ENCODE peak calls at places on chromosomes 7 and 10, in four cellular contexts. O is left ventricle myocardium inferior, L is GM23248, I is NT2/D1. Z is an unnamed sample. For H3K4me1, H3K9me3 and H3K27me3, the result is how much of the 10 kb centered on the place peaks cover.

GRCh38 chr10:49272251-49273081 is 26.5 kb upstream of the C10orf71 start:
- DNase-seq in O (peak), L (peak), I (no peak), Z (no peak)

GRCh38 chr7:146660839-146661238 is 544.2 kb downstream of the CNTNAP2 start:
- DNase-seq in O (no peak), I (no peak), L (no peak), Z (no peak)

GRCh38 chr7:40888499-40888898 is 753.7 kb downstream of the SUGCT start:
- DNase-seq in I (no peak), L (no peak), O (no peak), Z (no peak)

GRCh38 chr10:127157506-127158205 is 38.7 kb downstream of the INSYN2A start:
- DNase-seq in L (peak), I (no peak), O (no peak), Z (peak)

GRCh38 chr7:70703785-70704184 is 428.2 kb upstream of the GALNT17 start:
- DNase-seq in O (no peak), L (no peak), I (no peak), Z (peak)

GRCh38 chr7:129609666-129610065 is 1.9 kb upstream of the NRF1 start:
- DNase-seq in O (no peak), L (peak), I (no peak), Z (no peak)

GRCh38 chr7:121537031-121537430 is 140.9 kb upstream of the FAM3C start:
- DNase-seq in L (peak), O (no peak), I (no peak), Z (no peak)

GRCh38 chr10:49108656-49109055 is 6.7 kb downstream of the VSTM4 start:
- DNase-seq in L (no peak), I (no peak), O (no peak), Z (no peak)

GRCh38 chr10:29925771-29926345 is 133.5 kb downstream of the JCAD start:
- DNase-seq in O (no peak), I (no peak), L (no peak), Z (no peak)

GRCh38 chr10:95841711-95842498 is 65.9 kb upstream of the CC2D2B start:
- DNase-seq in I (peak), L (peak), O (no peak), Z (peak)

GRCh38 chr7:55536619-55537457 is 35.5 kb downstream of the VOPP1 start:
- DNase-seq in L (no peak), I (no peak), O (no peak), Z (no peak)

GRCh38 chr10:88652621-88653020 is 11.6 kb upstream of the LIPF start:
- DNase-seq in O (no peak), L (peak), I (no peak), Z (no peak)

GRCh38 chr7:42055171-42055570 is 181.8 kb downstream of the GLI3 start:
- DNase-seq in O (no peak), I (no peak), L (no peak), Z (no peak)

GRCh38 chr7:19575909-19576557 is 132.8 kb downstream of the POLR1F start:
- DNase-seq in I (no peak), L (no peak), O (no peak), Z (no peak)

GRCh38 chr7:149799397-149800168 is 26.2 kb upstream of the ZNF467 start:
- DNase-seq in L (no peak), O (peak), I (peak), Z (no peak)

GRCh38 chr7:63114371-63114985 is 884.2 kb upstream of the ZNF722 start:
- DNase-seq in L (no peak), O (no peak), I (no peak), Z (no peak)

GRCh38 chr10:7788640-7789335 is 811 bp downstream of the ATP5F1C start:
- DNase-seq in L (peak), I (no peak), O (no peak), Z (peak)

GRCh38 chr10:78362406-78363022 is 328.9 kb downstream of the RPS24 start:
- DNase-seq in I (no peak), L (peak), O (peak), Z (no peak)

GRCh38 chr10:35643976-35644799 is 2.1 kb upstream of the FZD8 start:
- DNase-seq in I (no peak), L (peak), O (no peak), Z (no peak)

GRCh38 chr10:132142396-132143161 is 44.2 kb upstream of the DPYSL4 start:
- DNase-seq in I (no peak), O (peak), L (peak), Z (peak)

GRCh38 chr7:1580422-1581030 is 10.7 kb upstream of the PSMG3 start:
- DNase-seq in L (no peak), O (no peak), I (no peak), Z (no peak)

GRCh38 chr7:152354061-152354460 is 81.7 kb downstream of the KMT2C start:
- DNase-seq in I (no peak), L (peak), O (no peak), Z (no peak)

GRCh38 chr7:1533569-1534329 is 3.2 kb downstream of the MAFK start:
- DNase-seq in L (peak), O (peak), I (no peak), Z (no peak)

GRCh38 chr10:106387063-106387462 is 777.4 kb downstream of the SORCS1 start:
- DNase-seq in O (no peak), I (no peak), L (peak), Z (no peak)

GRCh38 chr10:130924138-130924819 is 387.2 kb downstream of the TCERG1L start:
- DNase-seq in I (peak), O (no peak), L (no peak), Z (no peak)

GRCh38 chr10:87862644-87863101 is 660 bp downstream of the KLLN start:
- DNase-seq in I (no peak), O (no peak), L (peak), Z (peak)

GRCh38 chr10:17181751-17182150 is 19.7 kb downstream of the TRDMT1 start:
- DNase-seq in L (no peak), O (no peak), I (no peak), Z (no peak)

GRCh38 chr10:559767-560047 is 129.8 kb downstream of the DIP2C start:
- DNase-seq in O (no peak), L (no peak), I (no peak), Z (no peak)

GRCh38 chr7:156816943-156817572 is 75.9 kb downstream of the LMBR1 start:
- DNase-seq in O (no peak), L (peak), I (no peak), Z (no peak)

GRCh38 chr7:81769891-81770818 is at the start of gene HGF:
- DNase-seq in O (peak), L (peak), I (no peak), Z (peak)

GRCh38 chr10:60549686-60550085 is 160.0 kb upstream of the ANK3 start:
- DNase-seq in I (no peak), L (peak), O (no peak), Z (no peak)

GRCh38 chr10:132439424-132440163 is 42.6 kb downstream of the PWWP2B start:
- DNase-seq in L (no peak), I (no peak), O (no peak), Z (no peak)

GRCh38 chr7:37510043-37510634 is 61.5 kb upstream of the ELMO1 start:
- DNase-seq in L (peak), O (no peak), I (peak), Z (peak)

GRCh38 chr7:111083423-111083822 is 7.5 kb upstream of the LRRN3 start:
- DNase-seq in O (no peak), L (peak), I (no peak), Z (no peak)

GRCh38 chr10:132599712-132600111 is 62.1 kb downstream of the INPP5A start:
- DNase-seq in O (no peak), I (no peak), L (no peak), Z (no peak)

GRCh38 chr10:68559872-68560200 is 301 bp upstream of the TET1 start:
- DNase-seq in L (peak), O (no peak), I (no peak), Z (no peak)

GRCh38 chr10:103123282-103124033 is 69.6 kb downstream of the NT5C2 start:
- DNase-seq in O (no peak), L (no peak), I (no peak), Z (no peak)

GRCh38 chr7:76377186-76377918 is 18.6 kb upstream of the YWHAG start:
- DNase-seq in O (no peak), L (peak), I (no peak), Z (no peak)

GRCh38 chr7:1059200-1060091 is 15.1 kb downstream of the GPR146 start:
- DNase-seq in I (peak), O (no peak), L (peak), Z (peak)

GRCh38 chr10:102120987-102121738 is 995 bp upstream of the LDB1 start:
- DNase-seq in L (peak), I (peak), O (peak), Z (no peak)

DNA sequence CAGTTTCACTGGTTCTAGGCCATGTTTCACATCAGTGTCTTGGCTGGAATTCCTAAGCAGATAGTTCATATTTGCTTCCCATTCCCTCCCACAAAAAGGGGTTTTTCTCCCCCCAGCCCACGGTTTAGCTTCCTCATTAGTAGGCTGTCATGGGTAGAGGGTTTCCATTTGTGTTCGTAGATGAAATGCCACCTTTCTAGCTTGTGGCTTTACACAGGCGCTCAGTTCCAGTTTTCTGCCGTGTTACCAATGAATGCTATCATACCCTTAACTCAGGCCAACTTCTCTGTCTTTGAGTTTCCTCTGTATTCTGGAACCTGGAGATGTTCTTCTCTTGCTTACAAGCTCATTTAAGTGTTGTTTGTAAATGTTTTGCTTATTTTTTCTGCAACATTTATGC is 26.8 kb downstream of the CALD1 start:
- DNase-seq in O (no peak), I (no peak), L (no peak), Z (no peak)
- H3K4me1 ChIP-seq in O (half or more), I (under half), L (half or more), Z (under half)

GRCh38 chr7:158114056-158114850 is 473.4 kb downstream of the PTPRN2 start:
- DNase-seq in I (no peak), L (no peak), O (no peak), Z (no peak)
- H3K9me3 ChIP-seq in I (under half), L (under half), O (under half), Z (under half)

DNA sequence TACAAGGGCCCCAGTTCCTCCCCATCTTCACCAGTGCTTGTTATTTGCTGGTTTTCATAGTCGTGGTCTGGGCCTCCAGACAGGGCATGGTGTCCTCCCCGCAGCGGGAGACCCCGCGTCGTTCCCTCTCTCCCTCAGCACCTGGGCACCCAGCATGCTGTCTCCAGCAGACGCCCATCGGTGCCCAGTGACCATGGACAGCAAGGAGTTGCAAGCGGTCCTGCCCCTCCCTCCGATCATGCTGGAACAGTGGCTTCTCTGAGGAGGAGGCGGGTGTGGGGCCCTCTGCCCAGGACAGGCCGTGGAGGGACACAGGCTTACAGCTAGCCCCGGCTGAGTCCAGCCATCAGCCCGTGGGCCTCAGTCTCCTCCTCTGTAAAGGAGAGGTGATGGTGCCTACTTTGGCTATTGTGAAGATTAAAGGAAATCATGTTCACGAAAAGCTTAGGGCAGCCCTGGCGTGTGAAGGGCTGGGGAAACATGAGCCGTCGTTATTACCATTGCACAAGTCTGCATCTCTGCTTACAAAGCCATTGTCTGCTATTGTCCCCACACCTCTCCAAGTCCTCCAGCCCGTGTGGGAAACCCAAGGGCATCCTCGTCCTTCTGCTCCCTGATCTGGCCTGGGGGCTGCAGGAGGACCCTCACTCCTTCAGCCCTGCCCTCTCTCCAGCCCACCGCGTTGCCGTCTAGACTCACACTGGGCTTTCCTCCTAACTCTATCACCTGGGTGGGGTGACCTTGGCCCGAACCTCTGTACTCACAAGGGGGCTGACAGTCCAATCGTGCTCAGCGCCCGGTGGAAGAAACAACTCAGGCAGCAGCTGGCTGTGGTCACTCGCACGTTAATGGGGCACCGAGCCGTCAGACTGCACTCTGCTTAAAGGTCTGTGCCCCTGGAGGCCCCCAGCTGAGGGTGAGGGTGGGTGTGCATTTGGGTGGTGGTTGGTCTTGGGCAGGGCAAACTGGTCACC is 29.9 kb downstream of the EN2 start:
- DNase-seq in I (no peak), O (no peak), L (no peak), Z (no peak)
- H3K27me3 ChIP-seq in I (half or more), O (half or more), L (under half), Z (under half)

GRCh38 chr7:137873979-137874378 is 27.2 kb upstream of the DGKI start:
- DNase-seq in O (no peak), L (no peak), I (no peak), Z (no peak)

GRCh38 chr7:137873524-137873923 is 26.8 kb upstream of the DGKI start:
- DNase-seq in O (no peak), L (peak), I (no peak), Z (no peak)

GRCh38 chr7:137874390-137874789 is 27.6 kb upstream of the DGKI start:
- DNase-seq in O (no peak), L (peak), I (no peak), Z (no peak)

GRCh38 chr7:137877301-137877700 is 30.5 kb upstream of the DGKI start:
- DNase-seq in L (no peak), I (no peak), O (no peak), Z (peak)

DNA sequence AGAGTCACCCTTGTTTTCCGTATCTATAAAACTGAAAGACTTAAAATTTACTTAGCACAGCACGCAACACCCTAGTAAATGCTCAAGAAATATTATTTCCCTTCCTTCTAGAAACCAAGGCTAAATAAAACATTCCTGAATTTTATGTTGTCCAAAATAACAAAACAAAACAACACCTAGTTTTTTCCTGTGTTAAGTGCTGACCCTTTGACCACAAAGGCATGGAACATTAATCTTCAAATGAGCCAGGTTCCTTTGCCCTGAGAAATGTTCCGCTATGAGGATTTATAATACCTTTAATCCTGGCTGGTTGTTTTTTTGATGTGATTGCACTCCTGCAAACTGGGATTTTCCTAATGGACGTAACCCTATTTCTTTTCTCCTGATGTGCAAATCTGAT is 29.0 kb upstream of the DGKI start:
- DNase-seq in O (no peak), L (no peak), I (no peak), Z (no peak)
- H3K4me1 ChIP-seq in O (half or more), L (half or more), I (under half), Z (under half)

DNA sequence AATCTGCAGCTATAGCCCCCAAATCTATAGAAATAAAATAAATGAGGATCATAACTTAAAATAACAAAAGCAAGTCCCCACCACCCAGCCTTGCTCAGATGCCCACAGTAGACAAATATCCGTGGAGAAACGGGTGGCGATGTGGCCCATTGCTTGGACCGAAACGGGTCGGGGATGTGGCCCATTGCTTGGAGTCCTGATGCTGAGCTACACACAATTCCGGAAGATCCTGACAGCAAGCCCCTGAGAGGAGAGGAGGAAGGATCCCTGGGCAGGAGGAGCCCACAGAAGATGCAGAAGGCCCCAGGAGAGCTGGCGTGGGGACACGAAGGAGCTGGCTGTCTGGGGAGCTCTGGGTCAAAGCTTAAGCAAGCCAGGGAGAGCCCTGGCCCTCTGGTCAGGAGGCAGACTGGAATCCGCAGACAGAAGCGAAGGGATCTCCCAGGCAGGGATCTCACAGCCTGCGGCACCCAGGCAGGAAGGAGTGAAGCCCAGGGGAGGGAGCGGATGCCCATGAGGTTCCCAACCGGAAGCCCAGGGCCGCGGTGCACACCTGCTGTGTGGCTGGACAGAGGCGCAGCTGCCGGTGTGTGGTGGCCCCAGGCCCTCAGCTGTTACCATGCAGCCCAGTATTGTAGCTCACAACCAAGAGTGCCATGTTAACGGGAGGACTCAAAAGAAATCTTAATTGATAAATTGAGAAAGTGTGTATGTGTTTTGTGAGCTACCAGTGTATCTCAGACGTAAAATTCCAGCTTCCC is 138.8 kb downstream of the ADARB2 start:
- DNase-seq in O (no peak), I (no peak), L (no peak), Z (no peak)
- H3K9me3 ChIP-seq in O (under half), I (under half), L (under half), Z (under half)

Z was measured in HAP-1.